ENCODE peak calls at places on chromosome 5, in nine cellular contexts. I is aorta, V is upper lobe of left lung, Z is lung, B is PC-9, R is prostate gland, J is body of pancreas, M is transverse colon, A is tibial artery. N is an unnamed sample.

GRCh38 chr5:169786219-169786618 is 149.1 kb downstream of the DOCK2 start:
- DNase-seq in J (no peak), Z (no peak), V (no peak), I (no peak), B (no peak), M (no peak), A (no peak), R (no peak), N (no peak)

GRCh38 chr5:35246411-35246810 is 16.1 kb upstream of the PRLR start:
- DNase-seq in V (no peak), M (peak; percentile 25), Z (no peak), R (no peak), A (no peak), J (peak; percentile 48), B (no peak), I (no peak), N (no peak)

GRCh38 chr5:92371889-92372235 is 988.7 kb upstream of the ARRDC3 start:
- DNase-seq in R (no peak), V (no peak), J (no peak), B (no peak), Z (no peak), I (no peak), A (no peak), M (no peak), N (no peak)

GRCh38 chr5:55159763-55160492 is at the start of gene GPX8:
- DNase-seq in J (no peak), B (peak; percentile 31), I (no peak), A (no peak), Z (no peak), R (peak; percentile 25), M (no peak), V (no peak), N (peak; percentile 45)

GRCh38 chr5:80315244-80315643 is 4.6 kb upstream of the SPZ1 start:
- DNase-seq in V (no peak), A (no peak), R (no peak), I (no peak), B (no peak), Z (no peak), M (no peak), J (no peak), N (no peak)

GRCh38 chr5:111997308-111998159 is 240.5 kb upstream of the NREP start:
- DNase-seq in R (no peak), M (no peak), I (no peak), V (no peak), B (no peak), J (no peak), Z (no peak), A (no peak), N (no peak)

GRCh38 chr5:79070002-79070567 is 518 bp downstream of the BHMT2 start:
- DNase-seq in Z (no peak), B (no peak), V (peak; percentile 55), I (peak; percentile 77), R (no peak), M (no peak), J (no peak), A (peak; percentile 27), N (no peak)

GRCh38 chr5:75672616-75673015 is 44.6 kb downstream of the POC5 start:
- DNase-seq in I (no peak), B (no peak), A (no peak), J (no peak), Z (no peak), M (no peak), R (no peak), V (no peak), N (no peak)

GRCh38 chr5:169804861-169805260 is 167.8 kb downstream of the DOCK2 start:
- DNase-seq in V (no peak), J (no peak), A (no peak), B (no peak), R (no peak), I (no peak), M (no peak), Z (no peak), N (peak; percentile 12)

GRCh38 chr5:95916687-95917085 is 45.0 kb downstream of the ELL2 start:
- DNase-seq in R (no peak), A (no peak), V (no peak), I (no peak), Z (no peak), J (no peak), B (no peak), M (no peak), N (no peak)

GRCh38 chr5:95917207-95917606 is 44.4 kb downstream of the ELL2 start:
- DNase-seq in V (no peak), Z (no peak), B (no peak), I (no peak), R (no peak), J (no peak), A (no peak), M (no peak), N (no peak)

GRCh38 chr5:95918421-95919006 is 43.1 kb downstream of the ELL2 start:
- DNase-seq in J (no peak), M (no peak), R (no peak), A (no peak), B (no peak), Z (no peak), V (no peak), I (no peak), N (no peak)

GRCh38 chr5:95913663-95914062 is 48.0 kb downstream of the ELL2 start:
- DNase-seq in I (no peak), M (no peak), B (no peak), Z (no peak), A (no peak), R (no peak), V (no peak), J (no peak), N (no peak)

DNA sequence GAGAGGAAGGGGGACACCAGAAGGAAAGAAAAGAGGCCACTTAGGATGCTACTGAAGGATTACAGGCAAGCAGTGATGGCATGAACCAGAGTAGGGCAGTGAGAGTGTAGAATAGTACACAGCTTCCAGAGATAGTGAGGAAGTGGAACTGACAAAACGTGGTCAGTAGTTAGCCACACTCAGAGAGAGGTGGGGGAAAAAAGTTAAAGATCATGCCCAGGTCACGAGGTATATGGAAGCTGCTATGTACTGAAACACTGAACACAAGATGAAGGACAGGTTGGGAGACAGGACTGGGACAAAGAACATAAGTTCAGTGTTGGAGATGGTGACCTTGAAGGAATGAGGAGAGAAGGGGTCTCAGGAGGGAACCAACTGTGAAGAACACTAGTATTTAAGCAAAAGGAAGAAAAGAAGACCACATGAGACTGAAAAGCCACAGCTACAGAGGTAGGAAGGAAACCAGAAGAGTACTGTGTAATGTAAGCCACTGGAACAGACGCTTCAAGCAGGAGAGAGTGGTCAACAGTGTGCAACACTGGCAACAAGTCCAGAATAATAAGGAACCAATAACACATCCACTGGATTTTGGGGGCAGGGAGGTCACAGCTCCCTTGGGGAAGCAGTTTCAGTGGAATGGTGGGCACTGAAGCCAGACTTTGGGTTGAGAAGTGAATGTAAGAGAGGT is 45.5 kb downstream of the ELL2 start:
- DNase-seq in I (no peak), V (no peak), A (no peak), Z (no peak), M (no peak), J (no peak), R (no peak), B (no peak), N (no peak)
- H3K27ac ChIP-seq in I (no peak overlapping the region), V (peak overlapping the region; percentile 4), A (no peak overlapping the region), Z (no peak overlapping the region), M (no peak overlapping the region), J (no peak overlapping the region), R (no peak overlapping the region), B (no peak overlapping the region), N (no peak overlapping the region)

GRCh38 chr5:123810911-123811310 is 298.9 kb downstream of the CSNK1G3 start:
- DNase-seq in J (no peak), R (no peak), V (no peak), M (no peak), Z (no peak), B (no peak), I (no peak), A (no peak), N (no peak)

GRCh38 chr5:123813937-123814624 is 302.1 kb downstream of the CSNK1G3 start:
- DNase-seq in V (no peak), Z (no peak), M (no peak), R (no peak), J (no peak), B (no peak), I (no peak), A (no peak), N (no peak)

GRCh38 chr5:123811771-123812170 is 299.8 kb downstream of the CSNK1G3 start:
- DNase-seq in Z (no peak), J (no peak), B (no peak), A (no peak), R (no peak), M (no peak), V (no peak), I (no peak), N (no peak)

GRCh38 chr5:123814796-123815479 is 303.0 kb downstream of the CSNK1G3 start:
- DNase-seq in A (no peak), Z (no peak), M (no peak), R (no peak), I (no peak), B (no peak), V (no peak), J (no peak), N (no peak)

DNA sequence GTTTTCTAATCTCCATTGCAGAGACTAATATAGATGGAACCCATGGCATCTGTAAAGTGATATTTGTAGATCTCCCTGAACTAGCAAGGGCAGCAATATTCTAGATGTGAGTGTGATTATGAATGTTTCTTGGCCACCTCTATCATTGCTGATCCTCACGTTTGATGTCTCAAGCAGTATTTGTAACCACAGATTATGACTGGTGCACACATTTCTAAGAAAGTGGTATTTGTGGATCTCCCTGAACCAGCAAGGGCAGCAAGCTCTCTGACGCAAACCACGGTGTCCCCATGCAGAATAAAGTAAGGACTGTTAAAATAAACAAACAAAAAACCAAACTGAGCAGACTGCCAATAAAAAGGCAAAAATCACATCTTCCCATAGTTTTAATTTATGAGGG is 301.3 kb downstream of the CSNK1G3 start:
- DNase-seq in Z (no peak), J (no peak), R (no peak), V (no peak), I (no peak), B (no peak), M (no peak), A (no peak), N (no peak)
- H3K4me3 ChIP-seq in Z (no peak overlapping the region), J (no peak overlapping the region), R (no peak overlapping the region), V (no peak overlapping the region), I (no peak overlapping the region), B (no peak overlapping the region), M (no peak overlapping the region), A (no peak overlapping the region), N (no peak overlapping the region)

GRCh38 chr5:106985174-106985573 is 685.6 kb downstream of the EFNA5 start:
- DNase-seq in Z (no peak), I (no peak), A (no peak), V (no peak), J (no peak), R (no peak), B (no peak), M (no peak), N (no peak)
- H3K27ac ChIP-seq in Z (no peak overlapping the region), I (no peak overlapping the region), A (no peak overlapping the region), V (no peak overlapping the region), J (no peak overlapping the region), R (no peak overlapping the region), B (no peak overlapping the region), M (no peak overlapping the region), N (no peak overlapping the region)

GRCh38 chr5:40678021-40678939 is 1.4 kb upstream of the PTGER4 start:
- DNase-seq in V (no peak), M (no peak), A (no peak), I (no peak), Z (no peak), B (no peak), J (no peak), R (no peak), N (no peak)
- H3K4me3 ChIP-seq in V (no peak overlapping the region), M (peak overlapping the region; percentile 97), A (peak overlapping the region; percentile 87), I (peak overlapping the region; percentile 60), Z (no peak overlapping the region), B (peak overlapping the region; percentile 76), J (peak overlapping the region; percentile 95), R (peak overlapping the region; percentile 61), N (peak overlapping the region; percentile 67)